ENCODE peak calls at places on chromosomes 7 and 10, in ten cellular contexts. One of them, this sample, is unnamed.

GRCh38 chr7:31052841-31053601 is 913 bp downstream of the ADCYAP1R1 start:
- DNase-seq in fibroblast of the aortic adventitia: no peak
- DNase-seq in stimulated activated CD8-positive, alpha-beta memory T cell treated with anti-CD3 and anti-CD28 coated beads, Interleukin-7, amount 100 ng/mL, for 1 hour: no peak
- DNase-seq in activated CD4-positive, alpha-beta T cell treated with anti-CD3 and anti-CD28 coated beads, Interleukin-2, amount 50 U/mL, for 4 hours: no peak
- DNase-seq in activated T-helper 1 cell treated with anti-CD3 and anti-CD28 coated beads, Interleukin-2, amount 50 U/mL, for 16 hours: no peak
- DNase-seq in HFF-Myc: no peak
- DNase-seq in kidney tubule cell: no peak
- DNase-seq in fibroblast of the conjunctiva: no peak
- DNase-seq in GM12891: no peak
- DNase-seq in NB4: no peak
- DNase-seq in this sample: no peak

GRCh38 chr10:132538031-132538789 is 623 bp downstream of the INPP5A start:
- DNase-seq in fibroblast of the aortic adventitia: no peak
- DNase-seq in stimulated activated CD8-positive, alpha-beta memory T cell treated with anti-CD3 and anti-CD28 coated beads, Interleukin-7, amount 100 ng/mL, for 1 hour: no peak
- DNase-seq in activated CD4-positive, alpha-beta T cell treated with anti-CD3 and anti-CD28 coated beads, Interleukin-2, amount 50 U/mL, for 4 hours: no peak
- DNase-seq in activated T-helper 1 cell treated with anti-CD3 and anti-CD28 coated beads, Interleukin-2, amount 50 U/mL, for 16 hours: no peak
- DNase-seq in HFF-Myc: no peak
- DNase-seq in kidney tubule cell: no peak
- DNase-seq in fibroblast of the conjunctiva: no peak
- DNase-seq in GM12891: no peak
- DNase-seq in NB4: peak
- DNase-seq in this sample: no peak

GRCh38 chr7:117138943-117139690 is 183.7 kb downstream of the WNT2 start:
- DNase-seq in fibroblast of the aortic adventitia: no peak
- DNase-seq in stimulated activated CD8-positive, alpha-beta memory T cell treated with anti-CD3 and anti-CD28 coated beads, Interleukin-7, amount 100 ng/mL, for 1 hour: no peak
- DNase-seq in activated CD4-positive, alpha-beta T cell treated with anti-CD3 and anti-CD28 coated beads, Interleukin-2, amount 50 U/mL, for 4 hours: no peak
- DNase-seq in activated T-helper 1 cell treated with anti-CD3 and anti-CD28 coated beads, Interleukin-2, amount 50 U/mL, for 16 hours: no peak
- DNase-seq in HFF-Myc: no peak
- DNase-seq in kidney tubule cell: no peak
- DNase-seq in fibroblast of the conjunctiva: no peak
- DNase-seq in GM12891: no peak
- DNase-seq in NB4: no peak
- DNase-seq in this sample: no peak

GRCh38 chr10:103504181-103504783 is 10.8 kb downstream of the NEURL1 start:
- DNase-seq in fibroblast of the aortic adventitia: peak
- DNase-seq in stimulated activated CD8-positive, alpha-beta memory T cell treated with anti-CD3 and anti-CD28 coated beads, Interleukin-7, amount 100 ng/mL, for 1 hour: no peak
- DNase-seq in activated CD4-positive, alpha-beta T cell treated with anti-CD3 and anti-CD28 coated beads, Interleukin-2, amount 50 U/mL, for 4 hours: peak
- DNase-seq in activated T-helper 1 cell treated with anti-CD3 and anti-CD28 coated beads, Interleukin-2, amount 50 U/mL, for 16 hours: no peak
- DNase-seq in HFF-Myc: no peak
- DNase-seq in kidney tubule cell: peak
- DNase-seq in fibroblast of the conjunctiva: peak
- DNase-seq in GM12891: no peak
- DNase-seq in NB4: peak
- DNase-seq in this sample: peak

GRCh38 chr7:129990403-129991192 is 37.8 kb upstream of the UBE2H start:
- DNase-seq in fibroblast of the aortic adventitia: peak
- DNase-seq in stimulated activated CD8-positive, alpha-beta memory T cell treated with anti-CD3 and anti-CD28 coated beads, Interleukin-7, amount 100 ng/mL, for 1 hour: no peak
- DNase-seq in activated CD4-positive, alpha-beta T cell treated with anti-CD3 and anti-CD28 coated beads, Interleukin-2, amount 50 U/mL, for 4 hours: no peak
- DNase-seq in activated T-helper 1 cell treated with anti-CD3 and anti-CD28 coated beads, Interleukin-2, amount 50 U/mL, for 16 hours: no peak
- DNase-seq in HFF-Myc: no peak
- DNase-seq in kidney tubule cell: no peak
- DNase-seq in fibroblast of the conjunctiva: no peak
- DNase-seq in GM12891: no peak
- DNase-seq in NB4: peak
- DNase-seq in this sample: no peak

GRCh38 chr7:121029302-121029701 is 40.8 kb downstream of the CPED1 start:
- DNase-seq in fibroblast of the aortic adventitia: no peak
- DNase-seq in stimulated activated CD8-positive, alpha-beta memory T cell treated with anti-CD3 and anti-CD28 coated beads, Interleukin-7, amount 100 ng/mL, for 1 hour: no peak
- DNase-seq in activated CD4-positive, alpha-beta T cell treated with anti-CD3 and anti-CD28 coated beads, Interleukin-2, amount 50 U/mL, for 4 hours: no peak
- DNase-seq in activated T-helper 1 cell treated with anti-CD3 and anti-CD28 coated beads, Interleukin-2, amount 50 U/mL, for 16 hours: no peak
- DNase-seq in HFF-Myc: no peak
- DNase-seq in kidney tubule cell: no peak
- DNase-seq in fibroblast of the conjunctiva: no peak
- DNase-seq in GM12891: no peak
- DNase-seq in NB4: no peak
- DNase-seq in this sample: no peak

GRCh38 chr7:115332691-115333090 is 410.8 kb downstream of the MDFIC start:
- DNase-seq in fibroblast of the aortic adventitia: peak
- DNase-seq in stimulated activated CD8-positive, alpha-beta memory T cell treated with anti-CD3 and anti-CD28 coated beads, Interleukin-7, amount 100 ng/mL, for 1 hour: no peak
- DNase-seq in activated CD4-positive, alpha-beta T cell treated with anti-CD3 and anti-CD28 coated beads, Interleukin-2, amount 50 U/mL, for 4 hours: no peak
- DNase-seq in activated T-helper 1 cell treated with anti-CD3 and anti-CD28 coated beads, Interleukin-2, amount 50 U/mL, for 16 hours: no peak
- DNase-seq in HFF-Myc: no peak
- DNase-seq in kidney tubule cell: no peak
- DNase-seq in fibroblast of the conjunctiva: no peak
- DNase-seq in GM12891: no peak
- DNase-seq in NB4: no peak
- DNase-seq in this sample: no peak

GRCh38 chr7:7424151-7424873 is 111.4 kb downstream of the COL28A1 start:
- DNase-seq in fibroblast of the aortic adventitia: peak
- DNase-seq in stimulated activated CD8-positive, alpha-beta memory T cell treated with anti-CD3 and anti-CD28 coated beads, Interleukin-7, amount 100 ng/mL, for 1 hour: peak
- DNase-seq in activated CD4-positive, alpha-beta T cell treated with anti-CD3 and anti-CD28 coated beads, Interleukin-2, amount 50 U/mL, for 4 hours: peak
- DNase-seq in activated T-helper 1 cell treated with anti-CD3 and anti-CD28 coated beads, Interleukin-2, amount 50 U/mL, for 16 hours: no peak
- DNase-seq in HFF-Myc: peak
- DNase-seq in kidney tubule cell: peak
- DNase-seq in fibroblast of the conjunctiva: peak
- DNase-seq in GM12891: peak
- DNase-seq in NB4: peak
- DNase-seq in this sample: peak

GRCh38 chr10:57807906-57808305 is 459.8 kb downstream of the IPMK start:
- DNase-seq in fibroblast of the aortic adventitia: no peak
- DNase-seq in stimulated activated CD8-positive, alpha-beta memory T cell treated with anti-CD3 and anti-CD28 coated beads, Interleukin-7, amount 100 ng/mL, for 1 hour: no peak
- DNase-seq in activated CD4-positive, alpha-beta T cell treated with anti-CD3 and anti-CD28 coated beads, Interleukin-2, amount 50 U/mL, for 4 hours: no peak
- DNase-seq in activated T-helper 1 cell treated with anti-CD3 and anti-CD28 coated beads, Interleukin-2, amount 50 U/mL, for 16 hours: no peak
- DNase-seq in HFF-Myc: no peak
- DNase-seq in kidney tubule cell: no peak
- DNase-seq in fibroblast of the conjunctiva: no peak
- DNase-seq in GM12891: no peak
- DNase-seq in NB4: no peak
- DNase-seq in this sample: no peak

GRCh38 chr7:157405914-157406810 is 69.4 kb downstream of the DNAJB6 start:
- DNase-seq in fibroblast of the aortic adventitia: no peak
- DNase-seq in stimulated activated CD8-positive, alpha-beta memory T cell treated with anti-CD3 and anti-CD28 coated beads, Interleukin-7, amount 100 ng/mL, for 1 hour: no peak
- DNase-seq in activated CD4-positive, alpha-beta T cell treated with anti-CD3 and anti-CD28 coated beads, Interleukin-2, amount 50 U/mL, for 4 hours: no peak
- DNase-seq in activated T-helper 1 cell treated with anti-CD3 and anti-CD28 coated beads, Interleukin-2, amount 50 U/mL, for 16 hours: no peak
- DNase-seq in HFF-Myc: no peak
- DNase-seq in kidney tubule cell: no peak
- DNase-seq in fibroblast of the conjunctiva: no peak
- DNase-seq in GM12891: no peak
- DNase-seq in NB4: peak
- DNase-seq in this sample: peak

GRCh38 chr7:122413339-122413738 is 108.8 kb upstream of the FEZF1 start:
- DNase-seq in fibroblast of the aortic adventitia: no peak
- DNase-seq in stimulated activated CD8-positive, alpha-beta memory T cell treated with anti-CD3 and anti-CD28 coated beads, Interleukin-7, amount 100 ng/mL, for 1 hour: no peak
- DNase-seq in activated CD4-positive, alpha-beta T cell treated with anti-CD3 and anti-CD28 coated beads, Interleukin-2, amount 50 U/mL, for 4 hours: no peak
- DNase-seq in activated T-helper 1 cell treated with anti-CD3 and anti-CD28 coated beads, Interleukin-2, amount 50 U/mL, for 16 hours: no peak
- DNase-seq in HFF-Myc: no peak
- DNase-seq in kidney tubule cell: no peak
- DNase-seq in fibroblast of the conjunctiva: no peak
- DNase-seq in GM12891: no peak
- DNase-seq in NB4: no peak
- DNase-seq in this sample: no peak

GRCh38 chr10:3528271-3528670 is 256.7 kb downstream of the KLF6 start:
- DNase-seq in fibroblast of the aortic adventitia: peak
- DNase-seq in stimulated activated CD8-positive, alpha-beta memory T cell treated with anti-CD3 and anti-CD28 coated beads, Interleukin-7, amount 100 ng/mL, for 1 hour: no peak
- DNase-seq in activated CD4-positive, alpha-beta T cell treated with anti-CD3 and anti-CD28 coated beads, Interleukin-2, amount 50 U/mL, for 4 hours: no peak
- DNase-seq in activated T-helper 1 cell treated with anti-CD3 and anti-CD28 coated beads, Interleukin-2, amount 50 U/mL, for 16 hours: no peak
- DNase-seq in HFF-Myc: no peak
- DNase-seq in kidney tubule cell: no peak
- DNase-seq in fibroblast of the conjunctiva: peak
- DNase-seq in GM12891: no peak
- DNase-seq in NB4: no peak
- DNase-seq in this sample: no peak

GRCh38 chr10:5041471-5042023 is 37.9 kb upstream of the AKR1C2 start:
- DNase-seq in fibroblast of the aortic adventitia: no peak
- DNase-seq in stimulated activated CD8-positive, alpha-beta memory T cell treated with anti-CD3 and anti-CD28 coated beads, Interleukin-7, amount 100 ng/mL, for 1 hour: no peak
- DNase-seq in activated CD4-positive, alpha-beta T cell treated with anti-CD3 and anti-CD28 coated beads, Interleukin-2, amount 50 U/mL, for 4 hours: no peak
- DNase-seq in activated T-helper 1 cell treated with anti-CD3 and anti-CD28 coated beads, Interleukin-2, amount 50 U/mL, for 16 hours: no peak
- DNase-seq in HFF-Myc: no peak
- DNase-seq in kidney tubule cell: peak
- DNase-seq in fibroblast of the conjunctiva: no peak
- DNase-seq in GM12891: no peak
- DNase-seq in NB4: no peak
- DNase-seq in this sample: no peak

GRCh38 chr7:117937049-117937448 is 63.8 kb upstream of the CTTNBP2 start:
- DNase-seq in fibroblast of the aortic adventitia: no peak
- DNase-seq in stimulated activated CD8-positive, alpha-beta memory T cell treated with anti-CD3 and anti-CD28 coated beads, Interleukin-7, amount 100 ng/mL, for 1 hour: no peak
- DNase-seq in activated CD4-positive, alpha-beta T cell treated with anti-CD3 and anti-CD28 coated beads, Interleukin-2, amount 50 U/mL, for 4 hours: no peak
- DNase-seq in activated T-helper 1 cell treated with anti-CD3 and anti-CD28 coated beads, Interleukin-2, amount 50 U/mL, for 16 hours: no peak
- DNase-seq in HFF-Myc: no peak
- DNase-seq in kidney tubule cell: no peak
- DNase-seq in fibroblast of the conjunctiva: no peak
- DNase-seq in GM12891: no peak
- DNase-seq in NB4: no peak
- DNase-seq in this sample: no peak

GRCh38 chr10:86226801-86227201 is 139.8 kb downstream of the GRID1 start:
- DNase-seq in fibroblast of the aortic adventitia: no peak
- DNase-seq in stimulated activated CD8-positive, alpha-beta memory T cell treated with anti-CD3 and anti-CD28 coated beads, Interleukin-7, amount 100 ng/mL, for 1 hour: no peak
- DNase-seq in activated CD4-positive, alpha-beta T cell treated with anti-CD3 and anti-CD28 coated beads, Interleukin-2, amount 50 U/mL, for 4 hours: no peak
- DNase-seq in activated T-helper 1 cell treated with anti-CD3 and anti-CD28 coated beads, Interleukin-2, amount 50 U/mL, for 16 hours: no peak
- DNase-seq in HFF-Myc: no peak
- DNase-seq in kidney tubule cell: no peak
- DNase-seq in fibroblast of the conjunctiva: no peak
- DNase-seq in GM12891: no peak
- DNase-seq in NB4: peak
- DNase-seq in this sample: no peak

GRCh38 chr10:97159906-97160305 is 25.9 kb downstream of the SLIT1 start:
- DNase-seq in fibroblast of the aortic adventitia: no peak
- DNase-seq in stimulated activated CD8-positive, alpha-beta memory T cell treated with anti-CD3 and anti-CD28 coated beads, Interleukin-7, amount 100 ng/mL, for 1 hour: no peak
- DNase-seq in activated CD4-positive, alpha-beta T cell treated with anti-CD3 and anti-CD28 coated beads, Interleukin-2, amount 50 U/mL, for 4 hours: no peak
- DNase-seq in activated T-helper 1 cell treated with anti-CD3 and anti-CD28 coated beads, Interleukin-2, amount 50 U/mL, for 16 hours: no peak
- DNase-seq in HFF-Myc: no peak
- DNase-seq in kidney tubule cell: no peak
- DNase-seq in fibroblast of the conjunctiva: no peak
- DNase-seq in GM12891: no peak
- DNase-seq in NB4: no peak
- DNase-seq in this sample: no peak

GRCh38 chr10:124732931-124733536 is 11.1 kb downstream of the FAM53B start:
- DNase-seq in fibroblast of the aortic adventitia: peak
- DNase-seq in stimulated activated CD8-positive, alpha-beta memory T cell treated with anti-CD3 and anti-CD28 coated beads, Interleukin-7, amount 100 ng/mL, for 1 hour: no peak
- DNase-seq in activated CD4-positive, alpha-beta T cell treated with anti-CD3 and anti-CD28 coated beads, Interleukin-2, amount 50 U/mL, for 4 hours: peak
- DNase-seq in activated T-helper 1 cell treated with anti-CD3 and anti-CD28 coated beads, Interleukin-2, amount 50 U/mL, for 16 hours: no peak
- DNase-seq in HFF-Myc: no peak
- DNase-seq in kidney tubule cell: peak
- DNase-seq in fibroblast of the conjunctiva: no peak
- DNase-seq in GM12891: no peak
- DNase-seq in NB4: no peak
- DNase-seq in this sample: peak

GRCh38 chr7:51314726-51315125 is 1.9 kb downstream of the COBL start:
- DNase-seq in fibroblast of the aortic adventitia: no peak
- DNase-seq in stimulated activated CD8-positive, alpha-beta memory T cell treated with anti-CD3 and anti-CD28 coated beads, Interleukin-7, amount 100 ng/mL, for 1 hour: no peak
- DNase-seq in activated CD4-positive, alpha-beta T cell treated with anti-CD3 and anti-CD28 coated beads, Interleukin-2, amount 50 U/mL, for 4 hours: no peak
- DNase-seq in activated T-helper 1 cell treated with anti-CD3 and anti-CD28 coated beads, Interleukin-2, amount 50 U/mL, for 16 hours: no peak
- DNase-seq in HFF-Myc: no peak
- DNase-seq in kidney tubule cell: peak
- DNase-seq in fibroblast of the conjunctiva: no peak
- DNase-seq in GM12891: no peak
- DNase-seq in NB4: no peak
- DNase-seq in this sample: peak

GRCh38 chr10:120978589-120979252 is 127.6 kb downstream of the WDR11 start:
- DNase-seq in fibroblast of the aortic adventitia: no peak
- DNase-seq in stimulated activated CD8-positive, alpha-beta memory T cell treated with anti-CD3 and anti-CD28 coated beads, Interleukin-7, amount 100 ng/mL, for 1 hour: no peak
- DNase-seq in activated CD4-positive, alpha-beta T cell treated with anti-CD3 and anti-CD28 coated beads, Interleukin-2, amount 50 U/mL, for 4 hours: no peak
- DNase-seq in activated T-helper 1 cell treated with anti-CD3 and anti-CD28 coated beads, Interleukin-2, amount 50 U/mL, for 16 hours: no peak
- DNase-seq in HFF-Myc: peak
- DNase-seq in kidney tubule cell: peak
- DNase-seq in fibroblast of the conjunctiva: no peak
- DNase-seq in GM12891: no peak
- DNase-seq in NB4: no peak
- DNase-seq in this sample: no peak

GRCh38 chr10:95559466-95559865 is 1.7 kb downstream of the SORBS1 start:
- DNase-seq in fibroblast of the aortic adventitia: no peak
- DNase-seq in stimulated activated CD8-positive, alpha-beta memory T cell treated with anti-CD3 and anti-CD28 coated beads, Interleukin-7, amount 100 ng/mL, for 1 hour: no peak
- DNase-seq in activated CD4-positive, alpha-beta T cell treated with anti-CD3 and anti-CD28 coated beads, Interleukin-2, amount 50 U/mL, for 4 hours: no peak
- DNase-seq in activated T-helper 1 cell treated with anti-CD3 and anti-CD28 coated beads, Interleukin-2, amount 50 U/mL, for 16 hours: no peak
- DNase-seq in HFF-Myc: no peak
- DNase-seq in kidney tubule cell: no peak
- DNase-seq in fibroblast of the conjunctiva: no peak
- DNase-seq in GM12891: no peak
- DNase-seq in NB4: no peak
- DNase-seq in this sample: no peak

GRCh38 chr10:5944389-5945202 is 32.7 kb downstream of the IL15RA start:
- DNase-seq in fibroblast of the aortic adventitia: peak
- DNase-seq in stimulated activated CD8-positive, alpha-beta memory T cell treated with anti-CD3 and anti-CD28 coated beads, Interleukin-7, amount 100 ng/mL, for 1 hour: no peak
- DNase-seq in activated CD4-positive, alpha-beta T cell treated with anti-CD3 and anti-CD28 coated beads, Interleukin-2, amount 50 U/mL, for 4 hours: no peak
- DNase-seq in activated T-helper 1 cell treated with anti-CD3 and anti-CD28 coated beads, Interleukin-2, amount 50 U/mL, for 16 hours: no peak
- DNase-seq in HFF-Myc: peak
- DNase-seq in kidney tubule cell: peak
- DNase-seq in fibroblast of the conjunctiva: peak
- DNase-seq in GM12891: no peak
- DNase-seq in NB4: no peak
- DNase-seq in this sample: peak

GRCh38 chr7:34315032-34315431 is 343.0 kb upstream of the NPSR1 start:
- DNase-seq in fibroblast of the aortic adventitia: peak
- DNase-seq in stimulated activated CD8-positive, alpha-beta memory T cell treated with anti-CD3 and anti-CD28 coated beads, Interleukin-7, amount 100 ng/mL, for 1 hour: no peak
- DNase-seq in activated CD4-positive, alpha-beta T cell treated with anti-CD3 and anti-CD28 coated beads, Interleukin-2, amount 50 U/mL, for 4 hours: no peak
- DNase-seq in activated T-helper 1 cell treated with anti-CD3 and anti-CD28 coated beads, Interleukin-2, amount 50 U/mL, for 16 hours: no peak
- DNase-seq in HFF-Myc: no peak
- DNase-seq in kidney tubule cell: peak
- DNase-seq in fibroblast of the conjunctiva: peak
- DNase-seq in GM12891: no peak
- DNase-seq in NB4: no peak
- DNase-seq in this sample: peak

GRCh38 chr7:128446306-128446705 is 9.4 kb upstream of the HILPDA start:
- DNase-seq in fibroblast of the aortic adventitia: no peak
- DNase-seq in stimulated activated CD8-positive, alpha-beta memory T cell treated with anti-CD3 and anti-CD28 coated beads, Interleukin-7, amount 100 ng/mL, for 1 hour: no peak
- DNase-seq in activated CD4-positive, alpha-beta T cell treated with anti-CD3 and anti-CD28 coated beads, Interleukin-2, amount 50 U/mL, for 4 hours: no peak
- DNase-seq in activated T-helper 1 cell treated with anti-CD3 and anti-CD28 coated beads, Interleukin-2, amount 50 U/mL, for 16 hours: no peak
- DNase-seq in HFF-Myc: no peak
- DNase-seq in kidney tubule cell: no peak
- DNase-seq in fibroblast of the conjunctiva: no peak
- DNase-seq in GM12891: no peak
- DNase-seq in NB4: no peak
- DNase-seq in this sample: no peak

GRCh38 chr10:59336632-59337031 is 25.7 kb downstream of the FAM13C start:
- DNase-seq in fibroblast of the aortic adventitia: peak
- DNase-seq in stimulated activated CD8-positive, alpha-beta memory T cell treated with anti-CD3 and anti-CD28 coated beads, Interleukin-7, amount 100 ng/mL, for 1 hour: no peak
- DNase-seq in activated CD4-positive, alpha-beta T cell treated with anti-CD3 and anti-CD28 coated beads, Interleukin-2, amount 50 U/mL, for 4 hours: no peak
- DNase-seq in activated T-helper 1 cell treated with anti-CD3 and anti-CD28 coated beads, Interleukin-2, amount 50 U/mL, for 16 hours: no peak
- DNase-seq in HFF-Myc: no peak
- DNase-seq in kidney tubule cell: peak
- DNase-seq in fibroblast of the conjunctiva: no peak
- DNase-seq in GM12891: no peak
- DNase-seq in NB4: no peak
- DNase-seq in this sample: no peak

This sample was measured in Daoy.